ENCODE peak calls at places on chromosome X, in nine cellular contexts. One of them, this sample, is unnamed.

GRCh38 chrX:148588649-148589310 is 88.4 kb downstream of the AFF2 start:
- DNase-seq in dorsolateral prefrontal cortex: no peak
- DNase-seq in astrocyte of the spinal cord: peak
- DNase-seq in CD8-positive, alpha-beta T cell: no peak
- DNase-seq in ovary: no peak
- DNase-seq in kidney epithelial cell: no peak
- DNase-seq in fibroblast of the aortic adventitia: peak
- DNase-seq in neural progenitor cell: no peak
- DNase-seq in AG04449: no peak
- DNase-seq in this sample: peak

GRCh38 chrX:27186671-27187070 is 276.5 kb downstream of the PPP4R3C start:
- DNase-seq in dorsolateral prefrontal cortex: no peak
- DNase-seq in astrocyte of the spinal cord: peak
- DNase-seq in CD8-positive, alpha-beta T cell: no peak
- DNase-seq in ovary: no peak
- DNase-seq in kidney epithelial cell: no peak
- DNase-seq in fibroblast of the aortic adventitia: peak
- DNase-seq in neural progenitor cell: peak
- DNase-seq in AG04449: no peak
- DNase-seq in this sample: peak

GRCh38 chrX:39650883-39651282 is 446.9 kb downstream of the BCOR start:
- DNase-seq in dorsolateral prefrontal cortex: no peak
- DNase-seq in astrocyte of the spinal cord: no peak
- DNase-seq in CD8-positive, alpha-beta T cell: no peak
- DNase-seq in ovary: no peak
- DNase-seq in kidney epithelial cell: no peak
- DNase-seq in fibroblast of the aortic adventitia: no peak
- DNase-seq in neural progenitor cell: no peak
- DNase-seq in AG04449: no peak
- DNase-seq in this sample: no peak

GRCh38 chrX:22220941-22221340 is 51.8 kb upstream of the CBLL2 start:
- DNase-seq in dorsolateral prefrontal cortex: no peak
- DNase-seq in astrocyte of the spinal cord: peak
- DNase-seq in CD8-positive, alpha-beta T cell: no peak
- DNase-seq in ovary: no peak
- DNase-seq in kidney epithelial cell: peak
- DNase-seq in fibroblast of the aortic adventitia: peak
- DNase-seq in neural progenitor cell: no peak
- DNase-seq in AG04449: peak
- DNase-seq in this sample: peak

GRCh38 chrX:11422529-11422857 is 129.3 kb downstream of the AMELX start:
- DNase-seq in dorsolateral prefrontal cortex: no peak
- DNase-seq in astrocyte of the spinal cord: no peak
- DNase-seq in CD8-positive, alpha-beta T cell: no peak
- DNase-seq in ovary: no peak
- DNase-seq in kidney epithelial cell: no peak
- DNase-seq in fibroblast of the aortic adventitia: no peak
- DNase-seq in neural progenitor cell: no peak
- DNase-seq in AG04449: no peak
- DNase-seq in this sample: no peak

GRCh38 chrX:137563681-137564651 is 2.0 kb upstream of the ZIC3 start:
- DNase-seq in dorsolateral prefrontal cortex: no peak
- DNase-seq in astrocyte of the spinal cord: peak
- DNase-seq in CD8-positive, alpha-beta T cell: no peak
- DNase-seq in ovary: no peak
- DNase-seq in kidney epithelial cell: no peak
- DNase-seq in fibroblast of the aortic adventitia: no peak
- DNase-seq in neural progenitor cell: peak
- DNase-seq in AG04449: no peak
- DNase-seq in this sample: no peak

GRCh38 chrX:72101597-72102037 is 30.1 kb downstream of the RTL5 start:
- DNase-seq in dorsolateral prefrontal cortex: no peak
- DNase-seq in astrocyte of the spinal cord: no peak
- DNase-seq in CD8-positive, alpha-beta T cell: no peak
- DNase-seq in ovary: no peak
- DNase-seq in kidney epithelial cell: no peak
- DNase-seq in fibroblast of the aortic adventitia: no peak
- DNase-seq in neural progenitor cell: peak
- DNase-seq in AG04449: no peak
- DNase-seq in this sample: no peak

GRCh38 chrX:55524487-55524886 is 34.8 kb upstream of the USP51 start:
- DNase-seq in dorsolateral prefrontal cortex: no peak
- DNase-seq in astrocyte of the spinal cord: no peak
- DNase-seq in CD8-positive, alpha-beta T cell: no peak
- DNase-seq in ovary: no peak
- DNase-seq in kidney epithelial cell: no peak
- DNase-seq in fibroblast of the aortic adventitia: peak
- DNase-seq in neural progenitor cell: peak
- DNase-seq in AG04449: no peak
- DNase-seq in this sample: peak

GRCh38 chrX:41005445-41005992 is 79.7 kb upstream of the USP9X start:
- DNase-seq in dorsolateral prefrontal cortex: no peak
- DNase-seq in astrocyte of the spinal cord: no peak
- DNase-seq in CD8-positive, alpha-beta T cell: no peak
- DNase-seq in ovary: no peak
- DNase-seq in kidney epithelial cell: no peak
- DNase-seq in fibroblast of the aortic adventitia: no peak
- DNase-seq in neural progenitor cell: no peak
- DNase-seq in AG04449: no peak
- DNase-seq in this sample: no peak

GRCh38 chrX:39440734-39441305 is 639.6 kb downstream of the MID1IP1 start:
- DNase-seq in dorsolateral prefrontal cortex: no peak
- DNase-seq in astrocyte of the spinal cord: no peak
- DNase-seq in CD8-positive, alpha-beta T cell: no peak
- DNase-seq in ovary: no peak
- DNase-seq in kidney epithelial cell: no peak
- DNase-seq in fibroblast of the aortic adventitia: no peak
- DNase-seq in neural progenitor cell: no peak
- DNase-seq in AG04449: no peak
- DNase-seq in this sample: no peak

GRCh38 chrX:140525448-140525847 is 20.6 kb upstream of the SOX3 start:
- DNase-seq in dorsolateral prefrontal cortex: no peak
- DNase-seq in astrocyte of the spinal cord: peak
- DNase-seq in CD8-positive, alpha-beta T cell: no peak
- DNase-seq in ovary: no peak
- DNase-seq in kidney epithelial cell: no peak
- DNase-seq in fibroblast of the aortic adventitia: no peak
- DNase-seq in neural progenitor cell: no peak
- DNase-seq in AG04449: no peak
- DNase-seq in this sample: peak
- H3K4me3 ChIP-seq in dorsolateral prefrontal cortex: no peak
- H3K4me3 ChIP-seq in astrocyte of the spinal cord: no peak
- H3K4me3 ChIP-seq in CD8-positive, alpha-beta T cell: no peak
- H3K4me3 ChIP-seq in ovary: no peak
- H3K4me3 ChIP-seq in kidney epithelial cell: no peak
- H3K4me3 ChIP-seq in fibroblast of the aortic adventitia: no peak
- H3K4me3 ChIP-seq in neural progenitor cell: no peak
- H3K4me3 ChIP-seq in AG04449: no peak
- H3K4me3 ChIP-seq in this sample: no peak

DNA sequence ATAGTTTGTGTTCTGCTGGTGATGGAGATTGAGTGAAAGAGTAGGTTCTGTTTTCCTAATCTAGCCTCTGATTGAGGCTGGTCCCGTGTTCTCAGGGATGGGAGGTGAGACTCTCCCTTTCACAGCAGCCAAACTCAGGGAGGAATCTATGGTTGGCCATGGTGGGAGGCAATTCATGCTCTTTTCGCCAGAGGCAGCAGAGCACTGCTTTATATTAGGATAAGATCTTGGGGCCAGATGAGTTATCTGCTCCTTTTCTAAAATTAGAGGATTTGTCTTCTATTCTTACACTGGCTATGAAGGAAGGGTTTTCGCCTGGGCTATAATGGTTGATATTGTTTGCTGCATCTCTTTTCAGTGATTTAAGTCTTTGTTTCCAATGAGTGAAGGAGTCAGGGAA is 63.9 kb upstream of the NLGN4X start:
- DNase-seq in dorsolateral prefrontal cortex: no peak
- DNase-seq in astrocyte of the spinal cord: no peak
- DNase-seq in CD8-positive, alpha-beta T cell: no peak
- DNase-seq in ovary: no peak
- DNase-seq in kidney epithelial cell: no peak
- DNase-seq in fibroblast of the aortic adventitia: no peak
- DNase-seq in neural progenitor cell: peak
- DNase-seq in AG04449: no peak
- DNase-seq in this sample: no peak
- TF ChIP-seq CTCF in dorsolateral prefrontal cortex: no peak
- TF ChIP-seq CTCF in astrocyte of the spinal cord: no peak
- TF ChIP-seq CTCF in CD8-positive, alpha-beta T cell: no peak
- TF ChIP-seq CTCF in ovary: no peak
- TF ChIP-seq CTCF in kidney epithelial cell: no peak
- TF ChIP-seq CTCF in fibroblast of the aortic adventitia: no peak
- TF ChIP-seq CTCF in neural progenitor cell: peak
- TF ChIP-seq CTCF in AG04449: no peak
- TF ChIP-seq CTCF in this sample: no peak

GRCh38 chrX:107674480-107675364 is 46.4 kb downstream of the PRPS1 start:
- DNase-seq in dorsolateral prefrontal cortex: no peak
- DNase-seq in astrocyte of the spinal cord: peak
- DNase-seq in CD8-positive, alpha-beta T cell: peak
- DNase-seq in ovary: peak
- DNase-seq in kidney epithelial cell: no peak
- DNase-seq in fibroblast of the aortic adventitia: peak
- DNase-seq in neural progenitor cell: no peak
- DNase-seq in AG04449: no peak
- DNase-seq in this sample: peak

GRCh38 chrX:107675365-107675654 is 47.0 kb downstream of the PRPS1 start:
- DNase-seq in dorsolateral prefrontal cortex: no peak
- DNase-seq in astrocyte of the spinal cord: no peak
- DNase-seq in CD8-positive, alpha-beta T cell: no peak
- DNase-seq in ovary: no peak
- DNase-seq in kidney epithelial cell: no peak
- DNase-seq in fibroblast of the aortic adventitia: no peak
- DNase-seq in neural progenitor cell: no peak
- DNase-seq in AG04449: no peak
- DNase-seq in this sample: no peak

GRCh38 chrX:107673401-107673800 is 45.1 kb downstream of the PRPS1 start:
- DNase-seq in dorsolateral prefrontal cortex: no peak
- DNase-seq in astrocyte of the spinal cord: no peak
- DNase-seq in CD8-positive, alpha-beta T cell: no peak
- DNase-seq in ovary: no peak
- DNase-seq in kidney epithelial cell: no peak
- DNase-seq in fibroblast of the aortic adventitia: no peak
- DNase-seq in neural progenitor cell: no peak
- DNase-seq in AG04449: no peak
- DNase-seq in this sample: no peak

GRCh38 chrX:107672955-107673378 is 44.7 kb downstream of the PRPS1 start:
- DNase-seq in dorsolateral prefrontal cortex: no peak
- DNase-seq in astrocyte of the spinal cord: peak
- DNase-seq in CD8-positive, alpha-beta T cell: peak
- DNase-seq in ovary: peak
- DNase-seq in kidney epithelial cell: no peak
- DNase-seq in fibroblast of the aortic adventitia: peak
- DNase-seq in neural progenitor cell: peak
- DNase-seq in AG04449: no peak
- DNase-seq in this sample: peak

GRCh38 chrX:107673933-107674479 is 45.7 kb downstream of the PRPS1 start:
- DNase-seq in dorsolateral prefrontal cortex: no peak
- DNase-seq in astrocyte of the spinal cord: peak
- DNase-seq in CD8-positive, alpha-beta T cell: peak
- DNase-seq in ovary: peak
- DNase-seq in kidney epithelial cell: no peak
- DNase-seq in fibroblast of the aortic adventitia: no peak
- DNase-seq in neural progenitor cell: peak
- DNase-seq in AG04449: no peak
- DNase-seq in this sample: peak
- H3K4me3 ChIP-seq in dorsolateral prefrontal cortex: no peak
- H3K4me3 ChIP-seq in astrocyte of the spinal cord: no peak
- H3K4me3 ChIP-seq in CD8-positive, alpha-beta T cell: peak
- H3K4me3 ChIP-seq in ovary: peak
- H3K4me3 ChIP-seq in kidney epithelial cell: no peak
- H3K4me3 ChIP-seq in fibroblast of the aortic adventitia: no peak
- H3K4me3 ChIP-seq in neural progenitor cell: no peak
- H3K4me3 ChIP-seq in AG04449: no peak
- H3K4me3 ChIP-seq in this sample: no peak

DNA sequence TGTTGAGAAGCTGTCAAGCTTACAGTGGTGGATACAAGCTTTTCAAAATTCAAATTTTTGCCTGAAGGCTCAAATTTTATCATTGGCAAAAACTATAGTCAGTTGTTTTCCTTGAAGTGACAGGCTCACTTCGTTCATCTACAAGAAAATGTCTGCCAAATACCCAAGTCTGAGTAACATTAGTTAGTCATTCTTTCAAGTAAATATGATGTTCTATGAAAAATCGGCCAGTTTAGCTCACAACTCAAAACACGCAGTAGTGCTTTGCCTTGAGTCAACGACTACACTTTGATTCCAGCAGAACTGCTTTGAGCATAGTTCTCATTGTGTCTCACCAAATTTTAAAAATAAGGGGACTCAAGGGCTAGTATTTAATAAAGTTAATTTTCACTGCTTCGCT is 170.3 kb upstream of the MAMLD1 start:
- DNase-seq in dorsolateral prefrontal cortex: no peak
- DNase-seq in astrocyte of the spinal cord: no peak
- DNase-seq in CD8-positive, alpha-beta T cell: no peak
- DNase-seq in ovary: no peak
- DNase-seq in kidney epithelial cell: no peak
- DNase-seq in fibroblast of the aortic adventitia: no peak
- DNase-seq in neural progenitor cell: no peak
- DNase-seq in AG04449: no peak
- DNase-seq in this sample: no peak
- TF ChIP-seq CTCF in dorsolateral prefrontal cortex: no peak
- TF ChIP-seq CTCF in astrocyte of the spinal cord: no peak
- TF ChIP-seq CTCF in CD8-positive, alpha-beta T cell: no peak
- TF ChIP-seq CTCF in ovary: no peak
- TF ChIP-seq CTCF in kidney epithelial cell: no peak
- TF ChIP-seq CTCF in fibroblast of the aortic adventitia: no peak
- TF ChIP-seq CTCF in neural progenitor cell: no peak
- TF ChIP-seq CTCF in AG04449: no peak
- TF ChIP-seq CTCF in this sample: no peak

GRCh38 chrX:1903380-1903935 is 288.6 kb downstream of the ASMT start:
- DNase-seq in dorsolateral prefrontal cortex: no peak
- DNase-seq in astrocyte of the spinal cord: peak
- DNase-seq in CD8-positive, alpha-beta T cell: no peak
- DNase-seq in ovary: no peak
- DNase-seq in kidney epithelial cell: no peak
- DNase-seq in fibroblast of the aortic adventitia: no peak
- DNase-seq in neural progenitor cell: no peak
- DNase-seq in AG04449: peak
- DNase-seq in this sample: peak
- H3K4me3 ChIP-seq in dorsolateral prefrontal cortex: no peak
- H3K4me3 ChIP-seq in astrocyte of the spinal cord: no peak
- H3K4me3 ChIP-seq in CD8-positive, alpha-beta T cell: no peak
- H3K4me3 ChIP-seq in ovary: no peak
- H3K4me3 ChIP-seq in kidney epithelial cell: no peak
- H3K4me3 ChIP-seq in fibroblast of the aortic adventitia: no peak
- H3K4me3 ChIP-seq in neural progenitor cell: no peak
- H3K4me3 ChIP-seq in AG04449: no peak
- H3K4me3 ChIP-seq in this sample: no peak

GRCh38 chrX:132676561-132677186 is 187.8 kb upstream of the MBNL3 start:
- DNase-seq in dorsolateral prefrontal cortex: no peak
- DNase-seq in astrocyte of the spinal cord: no peak
- DNase-seq in CD8-positive, alpha-beta T cell: no peak
- DNase-seq in ovary: no peak
- DNase-seq in kidney epithelial cell: no peak
- DNase-seq in fibroblast of the aortic adventitia: no peak
- DNase-seq in neural progenitor cell: peak
- DNase-seq in AG04449: no peak
- DNase-seq in this sample: no peak
- TF ChIP-seq CTCF in dorsolateral prefrontal cortex: no peak
- TF ChIP-seq CTCF in astrocyte of the spinal cord: no peak
- TF ChIP-seq CTCF in CD8-positive, alpha-beta T cell: no peak
- TF ChIP-seq CTCF in ovary: no peak
- TF ChIP-seq CTCF in kidney epithelial cell: no peak
- TF ChIP-seq CTCF in fibroblast of the aortic adventitia: no peak
- TF ChIP-seq CTCF in neural progenitor cell: peak
- TF ChIP-seq CTCF in AG04449: no peak
- TF ChIP-seq CTCF in this sample: no peak

This sample was measured in AG10803.